ENCODE peak calls at places on chromosomes 5 and 9, in six cellular contexts. Q is hepatocyte; A is CD8-positive, alpha-beta T cell; E is DND-41; P is body of pancreas; L is esophagus squamous epithelium. T is an unnamed sample. For H3K9me3, the result is how much of the 10 kb centered on the place peaks cover.

GRCh38 chr9:20988916-20989315 is 42.5 kb downstream of the HACD4 start:
- DNase-seq in L (no peak), P (no peak), A (no peak), Q (no peak), E (no peak), T (no peak)

GRCh38 chr5:132428811-132429440 is 59.4 kb downstream of the SLC22A5 start:
- DNase-seq in E (no peak), Q (peak), A (no peak), L (no peak), P (no peak), T (no peak)

GRCh38 chr9:127835930-127836586 is 18.4 kb downstream of the ENG start:
- DNase-seq in L (no peak), Q (peak), E (no peak), P (no peak), A (no peak), T (no peak)

GRCh38 chr5:149325166-149325735 is 20.0 kb upstream of the GRPEL2 start:
- DNase-seq in Q (no peak), A (no peak), E (no peak), L (no peak), P (no peak), T (no peak)

GRCh38 chr9:17082343-17082742 is 52.5 kb upstream of the CNTLN start:
- DNase-seq in E (no peak), A (no peak), P (no peak), L (no peak), Q (peak), T (no peak)

GRCh38 chr9:114894206-114894605 is 36.2 kb downstream of the TNFSF8 start:
- DNase-seq in Q (no peak), L (no peak), P (no peak), A (no peak), E (no peak), T (no peak)

GRCh38 chr9:3012245-3012644 is 168.3 kb upstream of the PUM3 start:
- DNase-seq in P (no peak), E (no peak), A (no peak), L (no peak), Q (no peak), T (no peak)

GRCh38 chr9:130884542-130885421 is 11.8 kb downstream of the QRFP start:
- DNase-seq in L (no peak), P (no peak), E (no peak), A (no peak), Q (no peak), T (no peak)

GRCh38 chr5:55850839-55851674 is at the start of gene IL31RA:
- DNase-seq in L (no peak), E (no peak), P (no peak), A (no peak), Q (peak), T (no peak)

GRCh38 chr5:73624888-73625287 is 1.1 kb upstream of the ARHGEF28 start:
- DNase-seq in L (no peak), P (no peak), E (no peak), A (no peak), Q (no peak), T (no peak)

GRCh38 chr5:169004551-169004950 is 296.4 kb downstream of the SLIT3 start:
- DNase-seq in Q (no peak), E (no peak), A (no peak), P (no peak), L (no peak), T (no peak)

GRCh38 chr5:30131-30530 is 61.8 kb upstream of the PLEKHG4B start:
- DNase-seq in L (no peak), A (no peak), P (no peak), Q (no peak), E (no peak), T (no peak)

GRCh38 chr9:114500583-114501292 is 4.5 kb downstream of the WHRN start:
- DNase-seq in A (no peak), Q (no peak), E (no peak), P (no peak), L (no peak), T (no peak)

GRCh38 chr5:14204785-14205321 is 61.7 kb downstream of the TRIO start:
- DNase-seq in A (no peak), P (peak), L (no peak), Q (peak), E (no peak), T (no peak)

GRCh38 chr5:131671994-131672655 is 37.1 kb upstream of the RAPGEF6 start:
- DNase-seq in E (no peak), A (no peak), L (no peak), Q (peak), P (no peak), T (no peak)

GRCh38 chr5:114192108-114192507 is 169.8 kb upstream of the KCNN2 start:
- DNase-seq in P (no peak), E (no peak), L (no peak), A (no peak), Q (no peak), T (no peak)

GRCh38 chr5:151534345-151534744 is 56.8 kb downstream of the FAT2 start:
- DNase-seq in Q (no peak), P (no peak), L (no peak), E (no peak), A (no peak), T (no peak)

GRCh38 chr5:143396353-143396940 is 7.0 kb downstream of the NR3C1 start:
- DNase-seq in Q (no peak), A (no peak), L (no peak), P (no peak), E (no peak), T (no peak)

GRCh38 chr5:172860520-172861443 is 26.7 kb downstream of the ERGIC1 start:
- DNase-seq in Q (no peak), A (no peak), L (no peak), E (no peak), P (peak), T (no peak)

GRCh38 chr5:115661156-115661555 is 35.3 kb upstream of the TMED7 start:
- DNase-seq in P (no peak), E (no peak), Q (no peak), L (no peak), A (no peak), T (no peak)

GRCh38 chr9:20178197-20178596 is 389.4 kb upstream of the SLC24A2 start:
- DNase-seq in E (no peak), A (no peak), P (no peak), L (no peak), Q (no peak), T (no peak)

GRCh38 chr5:122694884-122695283 is 80.0 kb upstream of the SNX2 start:
- DNase-seq in E (no peak), A (no peak), P (no peak), L (no peak), Q (no peak), T (no peak)

DNA sequence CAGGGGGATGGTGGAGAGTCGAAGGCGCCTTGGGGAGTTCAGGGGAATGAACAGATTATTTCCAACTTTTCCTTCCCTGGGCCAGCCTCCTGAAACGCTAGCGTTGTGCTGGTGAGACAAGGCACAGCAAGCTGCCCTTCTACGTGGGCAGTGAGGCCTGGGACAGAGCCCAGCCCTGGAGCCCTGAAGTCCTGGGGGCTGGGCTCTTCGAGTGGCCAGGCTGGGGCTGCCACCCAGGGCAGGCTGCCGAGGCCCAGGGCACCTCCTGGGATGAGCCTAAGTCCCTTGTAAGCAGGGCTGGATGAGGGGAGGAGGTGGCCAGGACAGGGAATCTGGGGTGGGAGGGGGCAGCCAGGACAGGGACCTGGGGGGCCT is 1.4 kb upstream of the LCN12 start:
- DNase-seq in L (no peak), A (no peak), Q (no peak), E (no peak), P (peak), T (no peak)
- H3K4me3 ChIP-seq in L (peak), A (peak), Q (no peak), E (peak), P (no peak), T (peak)

GRCh38 chr5:141430332-141431113 is at the start of gene PCDHGA12:
- DNase-seq in L (no peak), Q (no peak), A (no peak), P (no peak), E (no peak), T (no peak)
- H3K9me3 ChIP-seq in L (half or more), Q (half or more), A (under half), P (under half), E (under half), T (under half)

DNA sequence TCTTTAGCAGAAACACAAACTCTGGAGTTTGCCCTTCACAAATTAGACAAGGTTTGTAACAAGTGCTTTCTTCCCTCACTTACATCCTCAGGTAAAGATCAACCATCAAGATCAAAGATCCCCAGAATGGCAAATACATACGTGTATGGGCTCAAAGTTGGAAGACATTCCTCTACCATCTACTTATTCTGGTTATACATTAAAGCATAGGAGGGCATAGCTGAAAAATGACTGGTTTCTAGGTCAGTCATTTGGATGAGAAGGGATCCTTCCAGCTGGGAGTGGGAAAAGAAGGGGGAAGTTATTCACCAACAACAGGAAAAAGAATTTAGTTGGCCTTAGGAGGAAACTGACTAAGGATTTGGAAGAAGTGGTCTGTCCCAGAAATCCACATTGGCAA is 1.9 kb downstream of the DAB2 start:
- DNase-seq in Q (no peak), A (no peak), P (no peak), E (no peak), L (no peak), T (no peak)
- H3K4me3 ChIP-seq in Q (no peak), A (no peak), P (no peak), E (no peak), L (peak), T (no peak)

DNA sequence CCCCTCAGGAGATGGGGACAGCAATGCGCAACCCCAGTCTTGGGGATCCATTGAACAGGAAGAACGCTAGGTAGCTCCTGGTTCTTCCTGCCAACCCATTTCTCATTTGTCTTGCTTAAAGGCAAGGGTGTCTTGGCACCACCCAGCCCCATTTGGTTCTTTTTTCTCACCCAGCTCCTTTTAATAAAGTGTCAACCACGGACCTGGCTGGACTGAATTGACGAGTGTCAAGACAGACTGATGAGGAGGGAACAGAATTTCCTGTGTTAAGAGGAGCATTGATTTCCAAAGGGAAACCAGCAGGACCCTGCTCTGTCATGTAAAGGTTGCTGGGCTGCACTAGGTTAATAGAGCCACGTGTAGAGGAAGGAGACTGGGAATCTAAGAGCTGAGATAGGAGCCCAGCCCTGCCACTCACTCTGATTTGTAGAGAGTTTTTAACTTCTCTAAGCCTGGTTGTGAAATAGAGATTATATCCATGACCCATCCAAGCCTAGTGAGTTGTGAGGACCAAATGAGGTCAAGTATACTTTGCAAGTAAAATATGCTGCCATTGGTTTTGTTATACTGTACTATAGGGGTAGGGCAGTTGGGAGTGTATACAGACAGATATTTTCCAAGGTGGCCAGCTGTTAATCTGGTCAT is 33.7 kb downstream of the OSTF1 start:
- DNase-seq in L (no peak), E (no peak), P (no peak), Q (no peak), A (no peak), T (no peak)
- H3K9me3 ChIP-seq in L (under half), E (under half), P (under half), Q (under half), A (under half), T (under half)

GRCh38 chr9:83007521-83008300 is 55.2 kb downstream of the RASEF start:
- DNase-seq in A (no peak), P (no peak), E (no peak), L (no peak), Q (no peak), T (no peak)
- H3K4me3 ChIP-seq in A (no peak), P (no peak), E (no peak), L (no peak), Q (no peak), T (no peak)

DNA sequence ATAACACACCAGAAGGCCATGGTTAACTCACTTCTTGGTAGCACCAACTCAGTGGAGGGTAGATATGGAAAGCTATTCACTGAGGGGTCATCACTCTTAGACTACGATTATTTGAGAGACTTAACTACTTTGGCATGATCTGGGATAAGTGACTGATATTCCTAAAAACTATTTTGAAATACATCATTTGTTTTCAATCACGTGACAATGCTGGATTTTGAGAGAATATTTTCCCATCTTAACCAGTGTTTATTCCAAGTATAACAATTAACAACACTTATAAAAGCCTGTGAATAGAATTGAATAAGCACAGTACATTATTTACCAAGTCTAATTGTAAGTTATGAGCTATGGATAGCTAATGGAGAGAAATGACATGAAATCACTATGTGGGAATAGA is 22.4 kb upstream of the CYLC2 start:
- DNase-seq in L (no peak), E (no peak), P (no peak), A (no peak), Q (no peak), T (no peak)
- H3K9me3 ChIP-seq in L (under half), E (under half), P (under half), A (under half), Q (under half), T (under half)